ENCODE peak calls at places on chromosome 14, in six cellular contexts. Y, O, A, G, B and H are unnamed samples.

GRCh38 chr14:42174357-42174756 is 567.7 kb downstream of the LRFN5 start:
- DNase-seq in Y (no peak), O (no peak), A (no peak), G (no peak), B (no peak), H (no peak)

GRCh38 chr14:99129998-99130397 is 142.0 kb downstream of the BCL11B start:
- DNase-seq in Y (no peak), O (no peak), A (peak), G (no peak), B (peak), H (no peak)

GRCh38 chr14:91786188-91786587 is 54.3 kb upstream of the CATSPERB start:
- DNase-seq in Y (no peak), O (no peak), A (no peak), G (no peak), B (no peak), H (no peak)

GRCh38 chr14:70208380-70208779 is 19.6 kb upstream of the SLC8A3 start:
- DNase-seq in Y (no peak), O (no peak), A (no peak), G (no peak), B (no peak), H (no peak)

GRCh38 chr14:95544588-95544987 is 9.7 kb downstream of the GLRX5 start:
- DNase-seq in Y (no peak), O (no peak), A (no peak), G (no peak), B (no peak), H (no peak)

GRCh38 chr14:95679995-95680735 is 6.1 kb upstream of the TCL1B start:
- DNase-seq in Y (no peak), O (peak), A (no peak), G (no peak), B (no peak), H (no peak)

GRCh38 chr14:32205984-32206383 is 2.9 kb upstream of the RNU6-8 start:
- DNase-seq in Y (no peak), O (no peak), A (no peak), G (no peak), B (no peak), H (no peak)

GRCh38 chr14:101273091-101273490 is 288.2 kb upstream of the DIO3 start:
- DNase-seq in Y (no peak), O (no peak), A (no peak), G (no peak), B (no peak), H (no peak)

GRCh38 chr14:70023871-70024270 is 144.7 kb downstream of the SMOC1 start:
- DNase-seq in Y (no peak), O (no peak), A (no peak), G (no peak), B (no peak), H (no peak)

GRCh38 chr14:75725481-75725880 is 64.4 kb downstream of the TTLL5 start:
- DNase-seq in Y (peak), O (no peak), A (no peak), G (no peak), B (peak), H (no peak)

GRCh38 chr14:52312872-52313492 is 1.1 kb upstream of the PTGER2 start:
- DNase-seq in Y (no peak), O (no peak), A (no peak), G (no peak), B (no peak), H (peak)